ENCODE peak calls at places on chromosomes 2 and 18, in nine cellular contexts. F is uterus, V is body of pancreas, G is IMR-90, L is K562, N is sigmoid colon, C is ovary, D is thyroid gland, Q is breast epithelium. I is an unnamed sample.

GRCh38 chr2:26521054-26521912 is 43.4 kb upstream of the OTOF start:
- DNase-seq in F (no peak), V (no peak), G (no peak), L (peak; percentile 70), N (peak; percentile 39), C (no peak), D (peak; percentile 16), Q (no peak), I (no peak)

GRCh38 chr2:68193774-68194372 is 36.2 kb downstream of the PNO1 start:
- DNase-seq in F (no peak), V (no peak), G (peak; percentile 77), L (no peak), N (no peak), C (no peak), D (no peak), Q (no peak), I (no peak)

GRCh38 chr2:6946722-6947121 is 29.5 kb downstream of the RNF144A start:
- DNase-seq in F (no peak), V (no peak), G (peak; percentile 68), L (no peak), N (no peak), C (no peak), D (no peak), Q (no peak), I (no peak)

GRCh38 chr2:117065912-117066311 is 748.6 kb upstream of the DDX18 start:
- DNase-seq in F (no peak), V (no peak), G (no peak), L (no peak), N (no peak), C (no peak), D (no peak), Q (no peak), I (no peak)

GRCh38 chr2:155546715-155547555 is 785.6 kb downstream of the NR4A2 start:
- DNase-seq in F (no peak), V (no peak), G (no peak), L (peak; percentile 9), N (no peak), C (no peak), D (no peak), Q (no peak), I (no peak)

GRCh38 chr18:45998244-45998643 is 31.1 kb upstream of the EPG5 start:
- DNase-seq in F (no peak), V (no peak), G (no peak), L (peak; percentile 66), N (no peak), C (no peak), D (no peak), Q (no peak), I (no peak)

GRCh38 chr18:79380816-79381806 is 14.6 kb upstream of the NFATC1 start:
- DNase-seq in F (peak; percentile 74), V (peak; percentile 67), G (peak; percentile 29), L (peak; percentile 62), N (peak; percentile 84), C (peak; percentile 80), D (peak; percentile 66), Q (no peak), I (peak; percentile 93)

GRCh38 chr2:109582928-109583895 is 30.6 kb downstream of the SEPTIN10 start:
- DNase-seq in F (no peak), V (no peak), G (peak; percentile 3), L (no peak), N (no peak), C (no peak), D (no peak), Q (no peak), I (no peak)

GRCh38 chr2:204251118-204251757 is 294.0 kb upstream of the PARD3B start:
- DNase-seq in F (no peak), V (no peak), G (no peak), L (no peak), N (no peak), C (no peak), D (no peak), Q (no peak), I (no peak)

GRCh38 chr2:237242091-237242536 is 156.4 kb downstream of the COPS8 start:
- DNase-seq in F (no peak), V (no peak), G (peak; percentile 30), L (no peak), N (no peak), C (no peak), D (no peak), Q (no peak), I (no peak)

GRCh38 chr2:40690036-40690435 is 238.1 kb upstream of the SLC8A1 start:
- DNase-seq in F (no peak), V (no peak), G (no peak), L (no peak), N (no peak), C (no peak), D (no peak), Q (no peak), I (no peak)

GRCh38 chr2:27080603-27080938 is 2.2 kb downstream of the EMILIN1 start:
- DNase-seq in F (no peak), V (no peak), G (no peak), L (no peak), N (no peak), C (no peak), D (no peak), Q (no peak), I (no peak)

GRCh38 chr18:27136208-27136535 is 48.9 kb downstream of the CHST9 start:
- DNase-seq in F (no peak), V (peak; percentile 36), G (no peak), L (no peak), N (no peak), C (no peak), D (no peak), Q (peak; percentile 61), I (no peak)

GRCh38 chr2:240225116-240225515 is 84.7 kb upstream of the OTOS start:
- DNase-seq in F (no peak), V (no peak), G (no peak), L (no peak), N (peak; percentile 41), C (no peak), D (no peak), Q (no peak), I (peak; percentile 80)

GRCh38 chr2:240227538-240228428 is 87.3 kb upstream of the OTOS start:
- DNase-seq in F (no peak), V (no peak), G (no peak), L (no peak), N (peak; percentile 54), C (no peak), D (no peak), Q (peak; percentile 7), I (no peak)

GRCh38 chr2:240224676-240225075 is 84.2 kb upstream of the OTOS start:
- DNase-seq in F (no peak), V (no peak), G (peak; percentile 84), L (no peak), N (no peak), C (no peak), D (no peak), Q (no peak), I (no peak)

GRCh38 chr2:240226672-240227537 is 86.4 kb upstream of the OTOS start:
- DNase-seq in F (no peak), V (no peak), G (no peak), L (no peak), N (peak; percentile 43), C (peak; percentile 13), D (no peak), Q (peak; percentile 3), I (no peak)

GRCh38 chr2:240225660-240226475 is 85.4 kb upstream of the OTOS start:
- DNase-seq in F (no peak), V (no peak), G (no peak), L (no peak), N (peak; percentile 21), C (no peak), D (no peak), Q (peak; percentile 2), I (no peak)
- TF ChIP-seq POLR2A in F (no peak), V (no peak), G (no peak), L (no peak), N (no peak), C (no peak), D (no peak), Q (no peak), I (no peak)

DNA sequence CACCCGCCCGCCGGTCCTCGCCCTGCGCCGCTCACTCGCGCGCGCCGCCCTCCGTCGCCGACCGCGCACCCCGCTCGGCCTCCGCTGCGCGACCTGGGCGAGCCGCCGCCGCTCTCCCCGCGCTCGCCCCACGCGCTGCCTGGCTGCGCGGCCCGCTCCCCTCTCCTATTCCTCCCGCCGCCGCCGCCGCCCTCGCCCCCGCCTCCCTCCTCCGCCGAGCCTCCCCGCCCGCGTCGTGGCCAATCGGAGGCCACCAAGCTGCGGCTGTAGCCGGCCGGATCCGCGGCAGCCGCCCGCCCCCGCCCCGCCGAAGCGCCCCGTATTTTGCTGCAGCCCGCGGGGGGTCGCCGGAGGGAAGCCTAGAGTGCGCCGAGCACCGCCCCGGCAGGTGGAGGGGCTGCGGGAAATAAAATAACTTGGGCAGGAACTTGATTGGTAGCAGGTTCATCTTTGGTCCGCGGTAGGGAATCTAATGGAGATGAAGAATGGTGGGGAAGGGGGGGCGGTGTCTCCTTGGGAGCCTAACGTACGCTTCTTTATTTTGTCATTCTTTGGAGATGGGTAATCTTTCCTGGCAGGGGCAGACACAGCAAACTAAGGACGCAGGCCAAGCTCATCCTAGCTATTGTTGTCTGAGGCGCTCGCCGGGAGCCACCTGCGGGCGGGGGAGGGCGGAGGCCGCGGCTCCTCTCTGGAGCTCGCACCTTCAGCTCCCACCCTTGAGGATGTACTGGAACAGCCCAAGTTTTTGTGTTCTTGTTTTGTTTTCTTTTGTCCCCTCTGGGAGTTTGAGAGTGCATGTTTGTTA is 1.1 kb upstream of the CDH2 start:
- DNase-seq in F (peak; percentile 17), V (peak; percentile 21), G (peak; percentile 36), L (no peak), N (no peak), C (peak; percentile 77), D (peak; percentile 46), Q (no peak), I (no peak)
- H3K4me3 ChIP-seq in F (peak overlapping the region; percentile 52), V (peak overlapping the region; percentile 20), G (peak overlapping the region; percentile 99), L (no peak overlapping the region), N (peak overlapping the region; percentile 34), C (peak overlapping the region; percentile 39), D (no peak overlapping the region), Q (peak overlapping the region; percentile 49), I (peak overlapping the region; percentile 14)

DNA sequence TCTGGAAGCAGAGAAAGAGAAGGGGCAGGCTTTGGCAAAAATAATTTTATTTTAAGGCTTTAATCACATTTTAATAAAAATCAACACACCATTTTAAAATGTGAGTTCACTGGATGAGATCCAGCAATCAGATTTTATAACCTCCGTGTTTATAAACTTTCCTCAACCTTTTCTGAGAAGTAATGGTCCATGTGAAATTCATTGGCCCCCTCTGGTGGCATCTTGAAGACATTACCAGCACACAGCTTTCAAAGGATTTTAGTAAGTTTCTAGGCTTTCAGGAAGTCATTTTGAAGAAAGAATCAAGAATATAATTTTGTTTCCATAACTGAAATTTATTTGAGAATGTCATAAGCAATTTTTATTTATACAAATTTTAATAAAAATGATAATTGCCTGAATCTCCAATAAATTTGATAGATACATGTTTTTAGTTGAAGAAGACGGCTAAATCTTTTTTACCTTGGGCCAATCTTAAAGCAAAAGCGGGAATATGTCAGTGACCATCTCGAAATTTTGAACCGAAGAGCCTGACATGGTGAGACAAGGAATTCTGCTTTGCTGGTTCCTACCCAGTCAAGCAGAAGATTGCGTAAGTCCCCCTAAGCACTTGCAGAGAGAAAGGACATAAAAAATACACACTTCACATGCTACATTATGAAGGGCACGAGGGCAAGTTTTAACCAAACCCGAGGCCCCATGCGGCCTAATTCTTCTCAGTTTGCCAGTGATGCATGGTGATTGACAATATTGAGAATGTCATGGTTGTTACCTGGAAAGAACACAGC is 128.4 kb upstream of the CBLN2 start:
- DNase-seq in F (no peak), V (no peak), G (peak; percentile 11), L (peak; percentile 28), N (no peak), C (no peak), D (peak; percentile 19), Q (no peak), I (no peak)
- TF ChIP-seq CTCF in F (no peak), V (no peak), G (peak; percentile 51), L (no peak), N (no peak), C (no peak), D (peak; percentile 69), Q (peak; percentile 41), I (no peak)

GRCh38 chr18:5630057-5630765 is 86.4 kb upstream of the EPB41L3 start:
- DNase-seq in F (peak; percentile 14), V (peak; percentile 75), G (peak; percentile 41), L (peak; percentile 9), N (peak; percentile 85), C (peak; percentile 64), D (peak; percentile 74), Q (peak; percentile 23), I (peak; percentile 57)
- TF ChIP-seq POLR2A in F (peak; percentile 50), V (peak; percentile 26), G (no peak), L (no peak), N (no peak), C (peak; percentile 59), D (peak; percentile 82), Q (no peak), I (no peak)